ENCODE peak calls at places on chromosome 21, in eight cellular contexts. K, A, X, W, P, G, J and I are unnamed samples. For H3K36me3 and H3K4me1, the result is how much of the 10 kb centered on the place peaks cover.

GRCh38 chr21:17746920-17747319 is 72.2 kb downstream of the C21orf91 start:
- DNase-seq in W (no peak), K (no peak), A (no peak), X (no peak), J (no peak), G (no peak), P (no peak), I (no peak)

GRCh38 chr21:15729674-15730483 is at the start of gene USP25:
- DNase-seq in J (peak), G (peak), K (peak), P (peak), X (peak), W (peak), A (peak), I (peak)

GRCh38 chr21:29208666-29209059 is 78.2 kb downstream of the MAP3K7CL start:
- DNase-seq in J (no peak), X (no peak), K (no peak), A (no peak), P (no peak), G (no peak), W (no peak), I (no peak)

GRCh38 chr21:29342394-29342957 is 43.8 kb downstream of the BACH1 start:
- DNase-seq in J (no peak), G (no peak), W (no peak), X (peak), A (peak), K (no peak), P (peak), I (no peak)

GRCh38 chr21:43741425-43742096 is 22.6 kb downstream of the PDXK start:
- DNase-seq in P (no peak), J (no peak), X (no peak), K (no peak), W (peak), G (no peak), A (no peak), I (no peak)

GRCh38 chr21:40620386-40621145 is 226.4 kb downstream of the DSCAM start:
- DNase-seq in A (no peak), J (no peak), W (no peak), K (no peak), P (no peak), X (no peak), G (no peak), I (no peak)

GRCh38 chr21:28317177-28317950 is 675.3 kb downstream of the LTN1 start:
- DNase-seq in G (no peak), P (no peak), X (no peak), J (no peak), W (no peak), K (no peak), A (peak), I (no peak)

GRCh38 chr21:25938673-25939395 is 204.1 kb downstream of the GABPA start:
- DNase-seq in K (no peak), W (no peak), P (no peak), X (no peak), J (no peak), G (no peak), A (no peak), I (peak)

GRCh38 chr21:26794597-26795397 is 50.4 kb downstream of the ADAMTS1 start:
- DNase-seq in W (no peak), K (no peak), A (no peak), G (no peak), X (no peak), P (no peak), J (no peak), I (no peak)

GRCh38 chr21:23977971-23978370 is 1629.3 kb downstream of the MRPL39 start:
- DNase-seq in A (no peak), G (no peak), K (no peak), P (no peak), W (no peak), J (no peak), X (no peak), I (no peak)

GRCh38 chr21:39630191-39630591 is 17.5 kb downstream of the B3GALT5 start:
- DNase-seq in X (no peak), K (no peak), P (no peak), J (peak), W (no peak), A (no peak), G (no peak), I (no peak)

GRCh38 chr21:35273331-35273730 is 224.2 kb upstream of the RUNX1 start:
- DNase-seq in P (no peak), G (no peak), J (no peak), X (no peak), K (no peak), A (peak), W (peak), I (no peak)

GRCh38 chr21:36159356-36159921 is 2.8 kb downstream of the DOP1B start:
- DNase-seq in W (no peak), X (no peak), J (no peak), P (no peak), K (no peak), G (no peak), A (peak), I (no peak)

GRCh38 chr21:39048064-39048463 is 135.2 kb downstream of the PSMG1 start:
- DNase-seq in P (no peak), W (peak), A (peak), K (no peak), J (no peak), G (no peak), X (no peak), I (no peak)

GRCh38 chr21:44290327-44291077 is 4.8 kb downstream of the AIRE start:
- DNase-seq in W (no peak), K (no peak), G (no peak), X (no peak), A (no peak), J (no peak), P (no peak), I (no peak)

GRCh38 chr21:46274797-46275390 is 10.5 kb downstream of the MCM3AP start:
- DNase-seq in G (no peak), X (no peak), W (no peak), J (no peak), P (no peak), K (no peak), A (no peak), I (no peak)
- H3K36me3 ChIP-seq in G (under half), X (under half), W (under half), J (half or more), P (half or more), K (under half), A (under half), I (half or more)

DNA sequence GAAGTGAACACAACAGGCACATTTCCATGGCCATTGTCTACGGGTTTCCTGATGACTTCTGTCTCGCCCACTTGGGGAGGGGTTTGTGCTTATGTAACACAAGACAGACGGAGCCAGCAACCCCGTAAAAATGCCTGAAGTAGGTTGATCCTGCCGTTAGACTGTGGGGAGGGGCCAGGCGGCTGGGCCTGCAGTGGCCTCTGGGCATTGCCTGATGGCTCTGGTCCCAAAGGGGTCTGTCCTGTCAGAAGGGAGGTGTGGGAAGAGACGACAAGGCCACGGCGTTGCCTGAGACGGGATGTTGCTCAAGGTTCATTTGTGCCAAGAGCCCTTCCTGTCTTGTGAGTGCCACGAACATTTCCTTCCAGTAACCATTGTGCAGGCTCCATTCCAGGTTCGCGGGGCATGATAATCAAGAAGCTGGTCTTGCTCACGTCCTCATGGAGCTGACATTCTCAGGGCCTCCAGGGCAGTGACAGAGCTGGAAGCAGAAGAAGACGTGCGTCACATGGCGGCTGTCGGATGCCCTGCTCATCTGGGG is 44.7 kb downstream of the ABCG1 start:
- DNase-seq in K (no peak), G (peak), P (peak), A (no peak), J (no peak), X (peak), W (peak), I (peak)
- H3K4me1 ChIP-seq in K (half or more), G (under half), P (under half), A (under half), J (under half), X (under half), W (under half), I (under half)

GRCh38 chr21:33421713-33422393 is 18.6 kb downstream of the IFNGR2 start:
- DNase-seq in P (no peak), G (no peak), J (no peak), X (no peak), K (no peak), A (no peak), W (no peak), I (no peak)
- H3K36me3 ChIP-seq in P (half or more), G (under half), J (under half), X (under half), K (under half), A (under half), W (under half), I (half or more)

GRCh38 chr21:46507562-46507961 is 48.9 kb downstream of the DIP2A start:
- DNase-seq in W (no peak), G (no peak), K (no peak), P (no peak), X (no peak), J (no peak), A (no peak), I (no peak)

GRCh38 chr21:46504681-46505080 is 46.0 kb downstream of the DIP2A start:
- DNase-seq in W (no peak), G (no peak), K (no peak), X (no peak), A (no peak), P (no peak), J (no peak), I (no peak)

GRCh38 chr21:46500224-46500861 is 41.7 kb downstream of the DIP2A start:
- DNase-seq in G (no peak), J (no peak), P (no peak), K (no peak), A (no peak), X (no peak), W (no peak), I (no peak)

GRCh38 chr21:46498335-46499050 is 39.8 kb downstream of the DIP2A start:
- DNase-seq in X (no peak), W (no peak), K (no peak), G (no peak), P (no peak), J (peak), A (no peak), I (no peak)

GRCh38 chr21:46503922-46504539 is 45.3 kb downstream of the DIP2A start:
- DNase-seq in A (no peak), P (no peak), K (no peak), X (no peak), W (no peak), J (no peak), G (no peak), I (no peak)
- H3K4me1 ChIP-seq in A (under half), P (under half), K (under half), X (under half), W (under half), J (under half), G (under half), I (under half)

GRCh38 chr21:30642564-30642963 is at the start of gene KRTAP20-3:
- DNase-seq in J (no peak), A (no peak), K (no peak), P (no peak), X (no peak), W (no peak), G (no peak), I (no peak)

GRCh38 chr21:30646904-30647303 is 4.2 kb downstream of the KRTAP20-3 start:
- DNase-seq in K (no peak), P (no peak), G (no peak), X (no peak), J (no peak), W (no peak), A (no peak), I (no peak)
- H3K36me3 ChIP-seq in K (under half), P (under half), G (under half), X (under half), J (under half), W (under half), A (under half), I (under half)

GRCh38 chr21:45319461-45320211 is 31.9 kb upstream of the POFUT2 start:
- DNase-seq in W (no peak), X (no peak), A (no peak), P (peak), K (no peak), G (no peak), J (no peak), I (peak)
- H3K4me1 ChIP-seq in W (under half), X (under half), A (under half), P (under half), K (half or more), G (under half), J (half or more), I (half or more)